ENCODE peak calls at places on chromosomes 5 and 9, in ten cellular contexts. Q is IMR-90; O is fibroblast of lung; N is uterus; L is CD8-positive, alpha-beta T cell; F is bronchial epithelial cell; V is GM20000; U is left ventricle myocardium inferior; T is upper lobe of right lung; D is kidney epithelial cell. R is an unnamed sample.

GRCh38 chr9:98809311-98810105 is 2.0 kb downstream of the GALNT12 start:
- DNase-seq in D (no peak), F (no peak), Q (no peak), L (no peak), N (no peak), T (no peak), V (no peak), O (no peak), U (no peak), R (no peak)

GRCh38 chr9:84218322-84218721 is 122.2 kb downstream of the SLC28A3 start:
- DNase-seq in N (no peak), Q (no peak), U (no peak), D (no peak), O (no peak), F (no peak), V (no peak), L (no peak), T (no peak), R (no peak)

GRCh38 chr9:65400886-65401285 is 115.9 kb upstream of the FOXD4L5 start:
- DNase-seq in D (no peak), Q (no peak), O (no peak), L (no peak), U (no peak), T (peak; percentile 58), N (no peak), V (no peak), F (no peak), R (no peak)

GRCh38 chr5:74895906-74896305 is 29.7 kb upstream of the FAM169A start:
- DNase-seq in T (peak; percentile 73), V (no peak), F (peak; percentile 73), Q (peak; percentile 59), L (no peak), D (peak; percentile 50), O (peak; percentile 90), N (no peak), U (peak; percentile 77), R (no peak)

GRCh38 chr5:119750887-119751733 is 121.8 kb downstream of the FAM170A start:
- DNase-seq in N (no peak), U (no peak), T (no peak), Q (no peak), O (no peak), D (no peak), L (no peak), V (no peak), F (peak; percentile 43), R (no peak)

GRCh38 chr9:5630038-5630507 is 1.2 kb downstream of the RIC1 start:
- DNase-seq in D (no peak), F (peak; percentile 44), L (no peak), O (peak; percentile 56), V (peak; percentile 18), U (no peak), N (no peak), Q (no peak), T (no peak), R (no peak)

GRCh38 chr9:17509698-17510097 is 69.2 kb upstream of the SH3GL2 start:
- DNase-seq in F (no peak), Q (peak; percentile 44), T (no peak), O (peak; percentile 44), N (no peak), U (no peak), D (peak; percentile 5), L (no peak), V (no peak), R (no peak)

GRCh38 chr9:95459867-95460626 is 56.7 kb downstream of the PTCH1 start:
- DNase-seq in O (no peak), V (no peak), U (no peak), T (no peak), L (no peak), N (no peak), D (no peak), F (no peak), Q (peak; percentile 41), R (no peak)

GRCh38 chr5:154944716-154945115 is 3.8 kb downstream of the MRPL22 start:
- DNase-seq in L (no peak), Q (no peak), N (no peak), U (no peak), T (no peak), F (no peak), V (no peak), D (no peak), O (no peak), R (no peak)

GRCh38 chr5:92801921-92802320 is 779.1 kb downstream of the NR2F1-AS1 start:
- DNase-seq in F (no peak), N (no peak), O (peak; percentile 56), D (no peak), Q (no peak), V (no peak), L (no peak), U (no peak), T (no peak), R (no peak)

GRCh38 chr9:127877566-127877998 is at the start of gene AK1:
- DNase-seq in V (no peak), T (peak; percentile 91), O (peak; percentile 55), Q (peak; percentile 37), N (peak; percentile 78), L (no peak), D (no peak), U (peak; percentile 87), F (no peak), R (no peak)

GRCh38 chr9:124479371-124479770 is 27.8 kb downstream of the NR5A1 start:
- DNase-seq in U (no peak), Q (no peak), F (no peak), T (no peak), N (no peak), O (no peak), L (no peak), V (no peak), D (no peak), R (no peak)

GRCh38 chr9:124479947-124480620 is 27.1 kb downstream of the NR5A1 start:
- DNase-seq in O (no peak), D (no peak), U (no peak), Q (no peak), N (no peak), L (no peak), T (no peak), V (no peak), F (no peak), R (no peak)

GRCh38 chr9:124481115-124481514 is 26.1 kb downstream of the NR5A1 start:
- DNase-seq in T (no peak), N (no peak), U (no peak), L (no peak), V (no peak), F (no peak), Q (no peak), O (no peak), D (no peak), R (no peak)

GRCh38 chr9:124482431-124483031 is 24.7 kb downstream of the NR5A1 start:
- DNase-seq in T (peak; percentile 81), U (no peak), F (no peak), V (no peak), D (no peak), Q (no peak), L (no peak), N (no peak), O (no peak), R (no peak)

DNA sequence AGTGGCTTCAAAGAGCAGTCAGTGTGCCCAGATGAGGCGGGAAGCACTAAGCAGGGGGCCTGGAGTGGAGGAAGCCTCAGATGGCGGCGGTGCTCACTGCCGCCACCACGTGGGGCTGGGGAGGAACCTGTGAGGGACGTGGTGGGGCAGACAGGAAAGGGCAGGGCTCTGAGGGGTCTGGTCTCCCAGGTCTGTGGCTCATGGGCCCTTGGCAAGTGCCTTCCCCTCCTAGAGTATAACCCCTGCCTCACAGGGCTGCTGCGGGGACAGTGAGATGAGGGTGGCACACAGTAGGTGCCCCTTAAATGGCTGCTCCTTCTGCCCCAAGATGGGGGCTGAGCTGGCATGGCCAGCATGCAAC is 26.6 kb downstream of the NR5A1 start:
- DNase-seq in U (no peak), D (no peak), N (no peak), L (no peak), Q (peak; percentile 4), V (peak; percentile 83), T (no peak), F (peak; percentile 10), O (no peak), R (no peak)
- TF ChIP-seq CTCF in U (peak; percentile 53), D (peak; percentile 66), N (no peak), L (no peak), Q (peak; percentile 38), V (peak; percentile 45), T (no peak), F (peak; percentile 59), O (peak; percentile 38), R (no peak)

GRCh38 chr5:89755024-89755423 is 654.5 kb downstream of the CETN3 start:
- DNase-seq in O (no peak), D (no peak), V (no peak), F (peak; percentile 11), T (no peak), L (no peak), Q (no peak), N (no peak), U (no peak), R (no peak)
- TF ChIP-seq CTCF in O (no peak), D (no peak), V (no peak), F (no peak), T (no peak), L (no peak), Q (no peak), N (no peak), U (no peak), R (no peak)

DNA sequence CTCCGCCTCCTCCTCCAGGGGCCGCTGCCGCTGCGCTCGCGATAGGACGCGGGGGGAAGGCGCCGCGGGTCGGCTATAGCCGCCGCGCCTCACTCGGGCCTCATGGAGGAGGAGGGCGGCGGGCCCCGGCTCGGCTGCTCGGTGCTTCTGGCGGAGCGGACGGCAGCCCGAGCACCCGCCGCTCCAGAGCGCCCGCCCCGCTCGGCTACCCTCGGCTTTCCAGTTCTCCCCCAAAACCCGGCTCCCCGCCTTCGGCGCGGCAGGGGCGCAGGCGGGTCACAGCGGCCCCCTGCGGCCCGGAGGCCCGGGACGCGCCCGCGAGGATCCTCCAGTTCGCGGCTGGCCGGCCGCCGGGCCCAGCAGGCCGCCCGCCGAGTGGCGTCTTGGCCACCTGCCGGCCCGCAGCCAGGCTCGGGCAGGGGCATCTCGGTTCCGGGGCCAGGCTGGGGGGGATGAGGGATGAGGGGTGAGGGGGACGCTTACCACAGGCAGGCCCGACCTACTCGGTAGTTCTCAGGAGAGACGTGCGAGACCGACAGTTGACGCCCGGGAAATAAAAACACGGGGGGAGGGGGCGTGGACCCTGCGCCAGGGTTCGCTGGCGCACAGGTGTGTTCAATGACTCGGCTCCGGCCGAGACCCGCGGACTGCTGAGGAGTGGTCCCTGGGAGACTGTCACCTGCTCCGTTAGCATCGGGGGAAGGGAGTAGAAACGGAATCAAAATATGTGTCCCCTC is at the start of gene PAIP1:
- DNase-seq in F (peak; percentile 68), T (peak; percentile 94), V (peak; percentile 97), L (peak; percentile 83), O (peak; percentile 89), N (peak; percentile 81), U (peak; percentile 85), Q (peak; percentile 86), D (no peak), R (peak; percentile 90)
- TF ChIP-seq CTCF in F (peak; percentile 46), T (peak; percentile 62), V (peak; percentile 66), L (peak; percentile 77), O (peak; percentile 8), N (peak; percentile 50), U (peak; percentile 82), Q (peak; percentile 63), D (peak; percentile 7), R (peak; percentile 41)

DNA sequence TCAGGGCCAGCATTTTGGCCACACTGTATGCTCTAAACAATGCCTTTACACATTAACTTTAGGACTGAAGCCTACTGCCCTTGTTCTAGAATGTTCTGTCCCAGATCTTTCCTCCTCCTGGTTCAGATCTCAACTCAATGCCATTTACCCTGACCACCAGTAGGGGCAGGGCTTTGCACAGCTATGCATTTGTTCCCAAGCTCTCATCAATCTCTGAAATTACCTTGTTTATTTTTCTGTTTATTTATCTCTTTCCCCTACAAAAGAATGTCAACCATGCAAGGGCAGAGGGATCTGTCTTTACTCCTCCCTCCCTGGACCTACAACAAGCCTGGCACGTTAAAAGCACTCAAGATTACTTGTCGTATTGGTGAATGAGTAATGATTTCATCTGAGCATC is 612.9 kb downstream of the BNC2 start:
- DNase-seq in U (no peak), Q (no peak), O (no peak), T (no peak), F (peak; percentile 8), N (no peak), D (no peak), L (no peak), V (no peak), R (no peak)
- TF ChIP-seq CTCF in U (peak; percentile 53), Q (peak; percentile 56), O (peak; percentile 77), T (peak; percentile 50), F (peak; percentile 65), N (no peak), D (peak; percentile 67), L (no peak), V (no peak), R (no peak)